ENCODE peak calls at places on chromosome 13, in six cellular contexts. N is sigmoid colon, O is WTC11, J is glutamatergic neuron, Q is HFFc6, Z is esophagus squamous epithelium. F is an unnamed sample.

GRCh38 chr13:111206148-111206547 is 91.0 kb downstream of the ARHGEF7 start:
- DNase-seq in N (no peak), O (no peak), J (no peak), Q (no peak), Z (no peak), F (no peak)

GRCh38 chr13:74288361-74288911 is 154.2 kb upstream of the KLF12 start:
- DNase-seq in N (peak), O (peak), J (peak), Q (no peak), Z (no peak), F (no peak)

GRCh38 chr13:98937911-98938381 is 39.9 kb downstream of the DOCK9 start:
- DNase-seq in N (no peak), O (peak), J (no peak), Q (no peak), Z (no peak), F (no peak)

GRCh38 chr13:48505597-48506091 is 27.2 kb downstream of the RCBTB2 start:
- DNase-seq in N (no peak), O (no peak), J (no peak), Q (peak), Z (no peak), F (no peak)

GRCh38 chr13:23801141-23801540 is 88.1 kb downstream of the MIPEP start:
- DNase-seq in N (no peak), O (no peak), J (no peak), Q (no peak), Z (no peak), F (no peak)

GRCh38 chr13:31162151-31163008 is 676 bp upstream of the HSPH1 start:
- DNase-seq in N (peak), O (peak), J (peak), Q (peak), Z (peak), F (peak)

GRCh38 chr13:32278456-32278855 is 36.7 kb downstream of the ZAR1L start:
- DNase-seq in N (no peak), O (no peak), J (no peak), Q (peak), Z (no peak), F (no peak)

GRCh38 chr13:63864171-63864902 is 2448.7 kb upstream of the PCDH20 start:
- DNase-seq in N (no peak), O (no peak), J (no peak), Q (no peak), Z (no peak), F (no peak)

GRCh38 chr13:112782433-112783010 is 92.7 kb downstream of the ATP11A start:
- DNase-seq in N (no peak), O (no peak), J (no peak), Q (no peak), Z (no peak), F (no peak)

GRCh38 chr13:102136735-102137296 is 265.0 kb downstream of the FGF14 start:
- DNase-seq in N (no peak), O (no peak), J (no peak), Q (no peak), Z (no peak), F (no peak)

GRCh38 chr13:47046706-47047105 is 149.9 kb upstream of the HTR2A start:
- DNase-seq in N (no peak), O (no peak), J (no peak), Q (no peak), Z (no peak), F (no peak)

GRCh38 chr13:19062801-19063200 is 118.8 kb downstream of the TUBA3C start:
- DNase-seq in N (no peak), O (no peak), J (no peak), Q (no peak), Z (no peak), F (no peak)

GRCh38 chr13:99124695-99125334 is 75.8 kb upstream of the UBAC2 start:
- DNase-seq in N (no peak), O (no peak), J (no peak), Q (peak), Z (no peak), F (no peak)

GRCh38 chr13:84137292-84137691 is 255.0 kb upstream of the SLITRK1 start:
- DNase-seq in N (no peak), O (no peak), J (no peak), Q (peak), Z (no peak), F (no peak)

GRCh38 chr13:47168086-47168485 is 271.2 kb upstream of the HTR2A start:
- DNase-seq in N (no peak), O (no peak), J (no peak), Q (peak), Z (no peak), F (no peak)

GRCh38 chr13:68509734-68510621 is 1279.8 kb upstream of the PCDH9 start:
- DNase-seq in N (no peak), O (no peak), J (no peak), Q (no peak), Z (no peak), F (no peak)

GRCh38 chr13:110923086-110923485 is 8.2 kb upstream of the ANKRD10 start:
- DNase-seq in N (no peak), O (no peak), J (no peak), Q (no peak), Z (no peak), F (no peak)

GRCh38 chr13:110610955-110611595 is 4.3 kb upstream of the NAXD start:
- DNase-seq in N (no peak), O (no peak), J (no peak), Q (no peak), Z (no peak), F (no peak)

GRCh38 chr13:33080962-33081655 is 64.9 kb downstream of the KL start:
- DNase-seq in N (no peak), O (no peak), J (no peak), Q (no peak), Z (no peak), F (no peak)

GRCh38 chr13:73062368-73062767 is 3.6 kb downstream of the KLF5 start:
- DNase-seq in N (no peak), O (no peak), J (no peak), Q (no peak), Z (no peak), F (no peak)

GRCh38 chr13:73063166-73063565 is 4.4 kb downstream of the KLF5 start:
- DNase-seq in N (no peak), O (no peak), J (no peak), Q (no peak), Z (no peak), F (no peak)

GRCh38 chr13:73060251-73061160 is 1.7 kb downstream of the KLF5 start:
- DNase-seq in N (no peak), O (no peak), J (no peak), Q (peak), Z (no peak), F (no peak)

GRCh38 chr13:73059460-73060250 is 850 bp downstream of the KLF5 start:
- DNase-seq in N (peak), O (peak), J (peak), Q (peak), Z (no peak), F (no peak)

DNA sequence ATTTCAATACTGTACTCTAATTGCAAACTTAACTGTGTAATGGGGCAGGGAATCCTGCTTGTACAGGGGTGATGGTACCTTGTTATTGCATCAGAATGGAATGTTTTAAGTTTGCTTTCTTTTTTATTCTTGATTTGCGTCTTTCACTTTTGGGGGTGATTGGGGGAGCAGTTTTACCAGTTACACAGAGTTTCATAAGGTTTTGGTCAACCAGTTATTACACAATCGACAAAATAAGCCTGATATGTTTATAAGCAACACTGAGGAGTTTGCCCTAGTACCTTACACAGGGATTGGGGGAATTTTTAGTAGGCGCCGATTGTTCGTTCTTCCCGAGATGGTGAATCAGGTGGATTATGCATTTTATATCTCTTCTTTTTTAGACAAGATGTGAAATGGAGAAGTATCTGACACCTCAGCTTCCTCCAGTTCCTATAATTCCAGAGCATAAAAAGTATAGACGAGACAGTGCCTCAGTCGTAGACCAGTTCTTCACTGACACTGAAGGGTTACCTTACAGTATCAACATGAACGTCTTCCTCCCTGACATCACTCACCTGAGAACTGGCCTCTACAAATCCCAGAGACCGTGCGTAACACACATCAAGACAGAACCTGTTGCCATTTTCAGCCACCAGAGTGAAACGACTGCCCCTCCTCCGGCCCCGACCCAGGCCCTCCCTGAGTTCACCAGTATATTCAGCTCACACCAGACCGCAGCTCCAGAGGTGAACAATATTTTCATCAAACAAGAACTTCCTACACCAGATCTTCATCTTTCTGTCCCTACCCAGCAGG is 2.9 kb downstream of the KLF5 start:
- DNase-seq in N (no peak), O (no peak), J (no peak), Q (no peak), Z (no peak), F (no peak)
- TF ChIP-seq CTCF in N (no peak), O (no peak), J (no peak), Q (no peak), Z (no peak), F (no peak)

DNA sequence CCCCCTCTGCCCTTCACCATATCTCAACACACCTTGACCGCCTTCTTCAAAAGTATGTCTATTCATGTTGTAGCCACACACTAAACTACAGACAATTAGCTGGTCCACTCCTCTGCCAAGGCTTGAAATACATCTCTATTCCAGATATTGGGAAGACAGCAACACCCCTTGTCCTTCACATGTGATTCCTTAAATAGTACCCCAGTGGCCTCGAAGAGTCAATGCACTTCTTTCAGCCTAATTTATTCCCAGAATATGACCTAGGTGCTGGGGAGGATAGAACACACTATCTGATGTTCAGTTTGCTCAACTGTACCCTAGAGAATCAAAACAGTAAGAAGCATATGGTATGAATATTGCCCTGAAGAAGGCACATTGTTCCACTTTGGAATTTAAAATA is 82.4 kb upstream of the DACH1 start:
- DNase-seq in N (no peak), O (no peak), J (no peak), Q (no peak), Z (no peak), F (no peak)
- TF ChIP-seq CTCF in N (no peak), O (no peak), J (no peak), Q (no peak), Z (no peak), F (no peak)

DNA sequence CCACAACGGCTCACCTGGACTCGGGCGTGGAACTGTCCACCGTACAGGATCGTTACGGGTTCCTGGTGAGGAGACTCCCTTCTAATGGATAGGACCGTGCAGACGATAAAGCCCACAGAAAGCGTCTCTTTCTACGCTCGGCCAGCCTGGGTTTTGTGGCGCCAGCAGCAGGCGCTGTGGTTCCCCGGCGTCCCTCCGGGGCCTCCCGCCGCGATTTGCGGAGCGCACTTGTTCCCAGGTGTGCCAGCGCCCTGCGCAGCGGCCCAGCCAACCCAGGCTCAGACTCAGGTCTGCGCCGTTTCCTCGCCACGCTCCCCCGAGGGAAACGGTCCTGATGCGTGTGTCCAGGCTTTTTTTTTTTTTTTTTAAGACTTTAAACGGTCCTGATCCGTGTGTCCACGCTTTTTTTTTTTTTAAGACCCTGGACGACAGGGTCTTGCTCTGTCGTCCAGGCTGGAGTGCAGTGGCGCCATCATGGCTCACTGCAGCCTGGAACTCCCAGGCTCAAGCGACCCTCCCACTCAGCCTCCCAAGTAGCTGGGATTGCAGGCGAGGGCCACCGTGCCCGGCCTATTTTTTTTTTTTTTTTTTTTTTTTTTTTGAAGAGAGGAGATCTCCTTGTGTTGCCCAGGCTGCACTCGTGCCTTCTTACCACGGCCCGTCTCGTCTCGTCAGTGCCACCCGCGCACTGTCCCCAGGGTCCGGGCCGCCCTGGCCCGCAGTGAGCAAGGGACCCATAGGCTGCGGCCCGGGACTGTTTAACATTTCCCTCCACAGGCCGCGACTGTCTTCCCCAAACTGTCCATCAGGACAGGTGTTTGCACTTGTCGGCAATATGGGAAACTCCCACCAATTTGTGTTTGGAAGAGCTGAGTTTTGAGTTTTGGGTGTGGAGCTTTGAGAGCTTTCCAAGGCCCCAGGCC is 23.8 kb downstream of the GJA3 start:
- DNase-seq in N (peak), O (peak), J (peak), Q (no peak), Z (no peak), F (no peak)
- TF ChIP-seq CTCF in N (no peak), O (no peak), J (no peak), Q (peak), Z (peak), F (no peak)

DNA sequence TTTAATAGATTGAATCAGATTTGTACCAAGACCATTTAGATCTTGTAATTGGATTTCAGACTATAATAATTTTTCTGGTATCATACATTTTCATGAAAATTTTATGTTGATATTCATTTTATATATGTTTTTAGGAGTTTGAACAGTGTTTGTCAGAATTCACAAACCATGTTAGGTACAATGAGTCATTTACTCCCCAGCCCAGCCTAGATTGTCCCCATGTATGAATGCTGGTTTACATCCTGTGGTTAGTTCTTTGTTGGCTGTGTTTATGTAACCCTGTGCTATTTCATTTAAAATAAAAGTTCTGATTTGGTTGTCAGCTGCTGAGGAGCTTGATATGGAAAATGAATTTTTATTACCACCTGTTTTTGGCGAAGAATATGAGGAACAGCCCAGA is 96.7 kb downstream of the GJA3 start:
- DNase-seq in N (no peak), O (no peak), J (no peak), Q (peak), Z (no peak), F (no peak)
- TF ChIP-seq CTCF in N (no peak), O (no peak), J (no peak), Q (no peak), Z (no peak), F (no peak)

GRCh38 chr13:51942189-51942588 is 69.1 kb downstream of the ATP7B start:
- DNase-seq in N (no peak), O (no peak), J (no peak), Q (no peak), Z (no peak), F (no peak)
- TF ChIP-seq CTCF in N (no peak), O (no peak), J (no peak), Q (no peak), Z (no peak), F (no peak)

GRCh38 chr13:81713201-81713600 is 1372.3 kb upstream of the SPRY2 start:
- DNase-seq in N (peak), O (no peak), J (no peak), Q (no peak), Z (no peak), F (no peak)

GRCh38 chr13:81714513-81714912 is 1373.6 kb upstream of the SPRY2 start:
- DNase-seq in N (no peak), O (no peak), J (no peak), Q (no peak), Z (no peak), F (no peak)
- TF ChIP-seq CTCF in N (no peak), O (no peak), J (no peak), Q (no peak), Z (no peak), F (no peak)

F was measured in omental fat pad.